ENCODE peak calls at places on chromosomes 13 and 19, in seven cellular contexts. One of them, this sample, is unnamed.

GRCh38 chr19:33554821-33555220 is 33.2 kb upstream of the PEPD start:
- DNase-seq in PC-9: no peak
- DNase-seq in colonic mucosa: no peak
- DNase-seq in brain microvascular endothelial cell: no peak
- DNase-seq in MG63: no peak
- DNase-seq in Peyer's patch: no peak
- DNase-seq in lower lobe of right lung: no peak
- DNase-seq in this sample: no peak

GRCh38 chr13:73480784-73481183 is 422.0 kb downstream of the KLF5 start:
- DNase-seq in lower lobe of right lung: no peak
- DNase-seq in colonic mucosa: no peak
- DNase-seq in Peyer's patch: no peak
- DNase-seq in PC-9: no peak
- DNase-seq in MG63: no peak
- DNase-seq in brain microvascular endothelial cell: no peak
- DNase-seq in this sample: peak; percentile 56

GRCh38 chr13:111123221-111123620 is 8.1 kb downstream of the ARHGEF7 start:
- DNase-seq in PC-9: no peak
- DNase-seq in brain microvascular endothelial cell: no peak
- DNase-seq in colonic mucosa: no peak
- DNase-seq in Peyer's patch: no peak
- DNase-seq in lower lobe of right lung: no peak
- DNase-seq in MG63: no peak
- DNase-seq in this sample: no peak

GRCh38 chr19:38655148-38655824 is 7.8 kb downstream of the ACTN4 start:
- DNase-seq in lower lobe of right lung: no peak
- DNase-seq in Peyer's patch: no peak
- DNase-seq in MG63: no peak
- DNase-seq in colonic mucosa: no peak
- DNase-seq in brain microvascular endothelial cell: no peak
- DNase-seq in PC-9: no peak
- DNase-seq in this sample: peak; percentile 52

GRCh38 chr13:110397445-110397844 is 90.4 kb downstream of the COL4A2 start:
- DNase-seq in Peyer's patch: no peak
- DNase-seq in PC-9: no peak
- DNase-seq in brain microvascular endothelial cell: no peak
- DNase-seq in MG63: peak; percentile 40
- DNase-seq in colonic mucosa: no peak
- DNase-seq in lower lobe of right lung: no peak
- DNase-seq in this sample: peak; percentile 45

GRCh38 chr13:100029930-100030329 is 48.3 kb downstream of the ZIC2 start:
- DNase-seq in colonic mucosa: no peak
- DNase-seq in lower lobe of right lung: no peak
- DNase-seq in brain microvascular endothelial cell: no peak
- DNase-seq in MG63: no peak
- DNase-seq in PC-9: no peak
- DNase-seq in Peyer's patch: no peak
- DNase-seq in this sample: no peak

GRCh38 chr13:93025984-93026383 is 200.6 kb upstream of the GPC6 start:
- DNase-seq in Peyer's patch: no peak
- DNase-seq in MG63: no peak
- DNase-seq in PC-9: no peak
- DNase-seq in lower lobe of right lung: no peak
- DNase-seq in colonic mucosa: no peak
- DNase-seq in brain microvascular endothelial cell: no peak
- DNase-seq in this sample: no peak

GRCh38 chr13:52832268-52832667 is 16.2 kb downstream of the PCDH8 start:
- DNase-seq in lower lobe of right lung: no peak
- DNase-seq in brain microvascular endothelial cell: no peak
- DNase-seq in MG63: no peak
- DNase-seq in colonic mucosa: no peak
- DNase-seq in Peyer's patch: no peak
- DNase-seq in PC-9: no peak
- DNase-seq in this sample: no peak

GRCh38 chr19:34960103-34960805 is 3.8 kb downstream of the ZNF792 start:
- DNase-seq in MG63: no peak
- DNase-seq in lower lobe of right lung: no peak
- DNase-seq in Peyer's patch: no peak
- DNase-seq in brain microvascular endothelial cell: peak; percentile 20
- DNase-seq in colonic mucosa: no peak
- DNase-seq in PC-9: no peak
- DNase-seq in this sample: peak; percentile 10

GRCh38 chr19:44754743-44755066 is 6.2 kb downstream of the BCL3 start:
- DNase-seq in Peyer's patch: no peak
- DNase-seq in lower lobe of right lung: no peak
- DNase-seq in PC-9: no peak
- DNase-seq in MG63: no peak
- DNase-seq in brain microvascular endothelial cell: no peak
- DNase-seq in colonic mucosa: peak; percentile 45
- DNase-seq in this sample: no peak

GRCh38 chr19:44753619-44753931 is 5.1 kb downstream of the BCL3 start:
- DNase-seq in lower lobe of right lung: no peak
- DNase-seq in Peyer's patch: no peak
- DNase-seq in colonic mucosa: no peak
- DNase-seq in MG63: no peak
- DNase-seq in brain microvascular endothelial cell: no peak
- DNase-seq in PC-9: no peak
- DNase-seq in this sample: no peak

GRCh38 chr19:44753932-44754742 is 5.6 kb downstream of the BCL3 start:
- DNase-seq in colonic mucosa: peak; percentile 98
- DNase-seq in lower lobe of right lung: peak; percentile 98
- DNase-seq in MG63: peak; percentile 94
- DNase-seq in brain microvascular endothelial cell: peak; percentile 67
- DNase-seq in PC-9: peak; percentile 85
- DNase-seq in Peyer's patch: peak; percentile 97
- DNase-seq in this sample: peak; percentile 71

GRCh38 chr19:44756089-44756562 is 7.6 kb downstream of the BCL3 start:
- DNase-seq in Peyer's patch: no peak
- DNase-seq in colonic mucosa: no peak
- DNase-seq in lower lobe of right lung: no peak
- DNase-seq in brain microvascular endothelial cell: no peak
- DNase-seq in PC-9: no peak
- DNase-seq in MG63: no peak
- DNase-seq in this sample: no peak

DNA sequence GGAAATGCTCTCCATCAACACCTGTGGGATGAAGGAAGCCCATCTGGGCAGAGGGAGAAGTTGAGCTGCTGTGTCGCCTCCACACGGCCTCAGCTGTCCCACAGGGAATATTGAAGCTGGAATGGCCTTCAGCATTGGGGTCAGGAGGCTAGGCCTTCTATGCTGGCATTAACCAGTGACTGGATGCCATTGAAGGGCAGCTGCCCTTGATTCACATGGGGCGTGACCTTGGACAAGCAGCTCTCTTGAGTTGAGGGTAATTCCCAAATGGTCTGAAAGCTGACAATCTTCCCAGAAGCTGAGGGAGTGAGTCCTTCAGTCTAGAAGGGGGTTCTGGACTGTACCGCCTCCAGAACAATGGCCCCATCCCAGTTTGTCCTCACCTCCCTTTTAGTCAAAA is 6.7 kb downstream of the BCL3 start:
- DNase-seq in Peyer's patch: no peak
- DNase-seq in MG63: no peak
- DNase-seq in PC-9: no peak
- DNase-seq in colonic mucosa: no peak
- DNase-seq in lower lobe of right lung: no peak
- DNase-seq in brain microvascular endothelial cell: no peak
- DNase-seq in this sample: no peak
- H3K4me3 ChIP-seq in Peyer's patch: no peak overlapping the region
- H3K4me3 ChIP-seq in MG63: no peak overlapping the region
- H3K4me3 ChIP-seq in PC-9: peak overlapping the region; percentile 43
- H3K4me3 ChIP-seq in colonic mucosa: peak overlapping the region; percentile 45
- H3K4me3 ChIP-seq in lower lobe of right lung: peak overlapping the region; percentile 58
- H3K4me3 ChIP-seq in brain microvascular endothelial cell: no peak overlapping the region
- H3K4me3 ChIP-seq in this sample: no peak overlapping the region

GRCh38 chr19:4389511-4390016 is 10.8 kb downstream of the SH3GL1 start:
- DNase-seq in colonic mucosa: no peak
- DNase-seq in PC-9: no peak
- DNase-seq in Peyer's patch: no peak
- DNase-seq in MG63: no peak
- DNase-seq in lower lobe of right lung: no peak
- DNase-seq in brain microvascular endothelial cell: no peak
- DNase-seq in this sample: no peak

GRCh38 chr19:4386038-4386782 is 14.1 kb downstream of the SH3GL1 start:
- DNase-seq in lower lobe of right lung: no peak
- DNase-seq in colonic mucosa: no peak
- DNase-seq in brain microvascular endothelial cell: no peak
- DNase-seq in Peyer's patch: no peak
- DNase-seq in MG63: no peak
- DNase-seq in PC-9: no peak
- DNase-seq in this sample: no peak

GRCh38 chr19:4388171-4389063 is 11.9 kb downstream of the SH3GL1 start:
- DNase-seq in Peyer's patch: no peak
- DNase-seq in colonic mucosa: no peak
- DNase-seq in lower lobe of right lung: peak; percentile 52
- DNase-seq in brain microvascular endothelial cell: no peak
- DNase-seq in MG63: no peak
- DNase-seq in PC-9: peak; percentile 64
- DNase-seq in this sample: no peak

GRCh38 chr19:4389064-4389375 is 11.3 kb downstream of the SH3GL1 start:
- DNase-seq in PC-9: no peak
- DNase-seq in colonic mucosa: no peak
- DNase-seq in lower lobe of right lung: no peak
- DNase-seq in Peyer's patch: no peak
- DNase-seq in MG63: no peak
- DNase-seq in brain microvascular endothelial cell: no peak
- DNase-seq in this sample: no peak

DNA sequence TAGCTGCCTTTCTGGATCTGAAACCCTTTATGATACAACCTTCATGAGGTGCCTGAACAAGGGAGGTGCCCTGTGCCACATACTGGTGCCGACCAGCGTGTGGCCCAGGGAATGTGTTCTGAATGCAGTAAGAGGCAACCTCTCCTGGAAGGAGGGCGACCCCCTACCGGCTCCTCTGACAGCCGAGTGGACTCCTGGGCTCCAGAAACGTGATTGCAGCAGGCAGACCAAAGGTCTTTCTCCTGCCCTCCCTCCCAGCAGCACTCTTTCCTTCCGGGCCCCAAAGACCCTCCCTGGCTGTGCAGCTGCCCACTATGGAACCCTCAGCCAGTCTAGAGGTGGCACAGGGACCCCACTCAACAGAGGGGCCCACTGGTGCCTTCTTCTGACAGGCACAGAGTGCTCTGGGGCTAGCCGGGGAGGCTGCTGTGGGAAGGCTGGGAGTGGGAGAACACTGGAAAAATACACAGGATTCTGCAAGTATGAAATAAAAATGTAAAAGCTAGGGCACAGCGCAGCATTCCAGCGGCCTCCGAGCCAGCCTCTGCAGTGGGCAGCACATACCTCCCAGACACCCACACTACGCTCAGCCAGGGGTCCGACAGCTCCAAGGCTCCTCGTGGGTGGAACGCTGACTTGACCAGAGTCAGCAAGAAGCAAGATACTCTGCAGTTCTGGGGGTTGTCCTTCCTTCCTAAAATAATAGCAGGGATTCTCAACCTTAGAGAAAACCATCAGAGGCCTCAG is 14.9 kb downstream of the SH3GL1 start:
- DNase-seq in colonic mucosa: no peak
- DNase-seq in Peyer's patch: no peak
- DNase-seq in lower lobe of right lung: no peak
- DNase-seq in brain microvascular endothelial cell: no peak
- DNase-seq in MG63: no peak
- DNase-seq in PC-9: no peak
- DNase-seq in this sample: no peak
- H3K36me3 ChIP-seq in colonic mucosa: no peaks in the 10 kb centered on the region
- H3K36me3 ChIP-seq in Peyer's patch: no peaks in the 10 kb centered on the region
- H3K36me3 ChIP-seq in lower lobe of right lung: peaks cover 37% of the 10 kb centered on the region
- H3K36me3 ChIP-seq in brain microvascular endothelial cell: peaks cover 16% of the 10 kb centered on the region
- H3K36me3 ChIP-seq in MG63: peaks cover 2% of the 10 kb centered on the region
- H3K36me3 ChIP-seq in PC-9: no peaks in the 10 kb centered on the region
- H3K36me3 ChIP-seq in this sample: peaks cover 26% of the 10 kb centered on the region

GRCh38 chr13:27920677-27921420 is 1.0 kb downstream of the PDX1 start:
- DNase-seq in PC-9: no peak
- DNase-seq in colonic mucosa: no peak
- DNase-seq in lower lobe of right lung: no peak
- DNase-seq in MG63: peak; percentile 10
- DNase-seq in Peyer's patch: no peak
- DNase-seq in brain microvascular endothelial cell: no peak
- DNase-seq in this sample: no peak

GRCh38 chr13:27919299-27919933 is 384 bp upstream of the PDX1 start:
- DNase-seq in brain microvascular endothelial cell: no peak
- DNase-seq in lower lobe of right lung: no peak
- DNase-seq in MG63: no peak
- DNase-seq in PC-9: no peak
- DNase-seq in colonic mucosa: no peak
- DNase-seq in Peyer's patch: no peak
- DNase-seq in this sample: no peak

GRCh38 chr13:27921421-27921960 is 1.7 kb downstream of the PDX1 start:
- DNase-seq in Peyer's patch: no peak
- DNase-seq in brain microvascular endothelial cell: no peak
- DNase-seq in MG63: no peak
- DNase-seq in PC-9: no peak
- DNase-seq in colonic mucosa: no peak
- DNase-seq in lower lobe of right lung: no peak
- DNase-seq in this sample: no peak

GRCh38 chr13:27918918-27919255 is 913 bp upstream of the PDX1 start:
- DNase-seq in Peyer's patch: no peak
- DNase-seq in lower lobe of right lung: no peak
- DNase-seq in colonic mucosa: no peak
- DNase-seq in PC-9: no peak
- DNase-seq in MG63: no peak
- DNase-seq in brain microvascular endothelial cell: no peak
- DNase-seq in this sample: no peak

DNA sequence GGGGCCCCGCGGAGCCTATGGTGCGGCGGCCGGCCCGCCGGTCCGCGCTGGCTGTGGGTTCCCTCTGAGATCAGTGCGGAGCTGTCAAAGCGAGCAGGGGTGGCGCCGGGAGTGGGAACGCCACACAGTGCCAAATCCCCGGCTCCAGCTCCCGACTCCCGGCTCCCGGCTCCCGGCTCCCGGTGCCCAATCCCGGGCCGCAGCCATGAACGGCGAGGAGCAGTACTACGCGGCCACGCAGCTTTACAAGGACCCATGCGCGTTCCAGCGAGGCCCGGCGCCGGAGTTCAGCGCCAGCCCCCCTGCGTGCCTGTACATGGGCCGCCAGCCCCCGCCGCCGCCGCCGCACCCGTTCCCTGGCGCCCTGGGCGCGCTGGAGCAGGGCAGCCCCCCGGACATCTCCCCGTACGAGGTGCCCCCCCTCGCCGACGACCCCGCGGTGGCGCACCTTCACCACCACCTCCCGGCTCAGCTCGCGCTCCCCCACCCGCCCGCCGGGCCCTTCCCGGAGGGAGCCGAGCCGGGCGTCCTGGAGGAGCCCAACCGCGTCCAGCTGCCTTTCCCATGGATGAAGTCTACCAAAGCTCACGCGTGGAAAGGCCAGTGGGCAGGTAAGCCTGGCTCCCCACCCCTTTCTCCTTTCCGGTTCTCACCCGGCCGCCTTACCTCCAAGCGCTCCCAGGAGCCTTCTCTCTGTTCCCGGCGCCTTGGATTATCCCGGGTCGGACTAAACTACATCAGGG is at the start of gene PDX1:
- DNase-seq in Peyer's patch: no peak
- DNase-seq in PC-9: no peak
- DNase-seq in colonic mucosa: peak; percentile 71
- DNase-seq in brain microvascular endothelial cell: no peak
- DNase-seq in lower lobe of right lung: no peak
- DNase-seq in MG63: peak; percentile 75
- DNase-seq in this sample: no peak
- H3K4me3 ChIP-seq in Peyer's patch: no peak within 1 kb of the TSS
- H3K4me3 ChIP-seq in PC-9: no peak within 1 kb of the TSS
- H3K4me3 ChIP-seq in colonic mucosa: peak within 1 kb of the TSS; percentile 49
- H3K4me3 ChIP-seq in brain microvascular endothelial cell: no peak within 1 kb of the TSS
- H3K4me3 ChIP-seq in lower lobe of right lung: peak within 1 kb of the TSS; percentile 51
- H3K4me3 ChIP-seq in MG63: peak within 1 kb of the TSS; percentile 50
- H3K4me3 ChIP-seq in this sample: no peak within 1 kb of the TSS

GRCh38 chr19:19297759-19298158 is 22.6 kb downstream of the SUGP1 start:
- DNase-seq in brain microvascular endothelial cell: no peak
- DNase-seq in PC-9: no peak
- DNase-seq in colonic mucosa: no peak
- DNase-seq in lower lobe of right lung: no peak
- DNase-seq in Peyer's patch: no peak
- DNase-seq in MG63: no peak
- DNase-seq in this sample: no peak
- H3K36me3 ChIP-seq in brain microvascular endothelial cell: peaks cover 34% of the 10 kb centered on the region
- H3K36me3 ChIP-seq in PC-9: peaks cover 19% of the 10 kb centered on the region
- H3K36me3 ChIP-seq in colonic mucosa: peaks cover 3% of the 10 kb centered on the region
- H3K36me3 ChIP-seq in lower lobe of right lung: peaks cover 65% of the 10 kb centered on the region
- H3K36me3 ChIP-seq in Peyer's patch: no peaks in the 10 kb centered on the region
- H3K36me3 ChIP-seq in MG63: peaks cover 72% of the 10 kb centered on the region
- H3K36me3 ChIP-seq in this sample: peaks cover 12% of the 10 kb centered on the region